ENCODE peak calls at places on chromosomes 3 and 15, in nine cellular contexts. S, P, W, R, K, J, A, N and V are unnamed samples.

GRCh38 chr3:127404614-127405598 is 117.1 kb upstream of the PRR20G start:
- DNase-seq in S (no peak), P (no peak), W (peak), R (peak), K (no peak), J (no peak), A (no peak), N (no peak), V (no peak)

GRCh38 chr3:42680256-42680655 is 5.1 kb upstream of the KLHL40 start:
- DNase-seq in S (no peak), P (no peak), W (no peak), R (no peak), K (no peak), J (no peak), A (no peak), N (no peak), V (no peak)

GRCh38 chr3:155585384-155585783 is 159.5 kb downstream of the PLCH1 start:
- DNase-seq in S (no peak), P (no peak), W (no peak), R (no peak), K (no peak), J (no peak), A (no peak), N (no peak), V (no peak)

GRCh38 chr3:186108106-186108940 is 566 bp downstream of the ETV5 start:
- DNase-seq in S (no peak), P (peak), W (peak), R (peak), K (peak), J (peak), A (peak), N (peak), V (peak)

GRCh38 chr3:14128724-14129123 is 3.9 kb downstream of the TMEM43 start:
- DNase-seq in S (no peak), P (no peak), W (no peak), R (no peak), K (no peak), J (no peak), A (no peak), N (no peak), V (no peak)

GRCh38 chr15:90889736-90890456 is 5.6 kb downstream of the FES start:
- DNase-seq in S (no peak), P (no peak), W (no peak), R (no peak), K (no peak), J (no peak), A (no peak), N (no peak), V (peak)

GRCh38 chr3:58164916-58165821 is 45.6 kb downstream of the DNASE1L3 start:
- DNase-seq in S (no peak), P (no peak), W (no peak), R (peak), K (no peak), J (no peak), A (no peak), N (no peak), V (no peak)

GRCh38 chr3:52791396-52791795 is 3.2 kb upstream of the ITIH3 start:
- DNase-seq in S (no peak), P (no peak), W (no peak), R (no peak), K (no peak), J (no peak), A (no peak), N (no peak), V (no peak)

GRCh38 chr15:71118345-71118744 is 3.1 kb downstream of the THSD4 start:
- DNase-seq in S (no peak), P (no peak), W (no peak), R (peak), K (no peak), J (no peak), A (no peak), N (no peak), V (no peak)

GRCh38 chr3:71072288-71072687 is 511.2 kb downstream of the FOXP1 start:
- DNase-seq in S (no peak), P (no peak), W (no peak), R (no peak), K (no peak), J (no peak), A (no peak), N (no peak), V (no peak)

GRCh38 chr3:129315386-129315991 is 36.8 kb downstream of the HMCES start:
- DNase-seq in S (no peak), P (no peak), W (peak), R (peak), K (peak), J (no peak), A (peak), N (peak), V (no peak)

GRCh38 chr3:119322021-119322522 is 27.9 kb downstream of the ARHGAP31 start:
- DNase-seq in S (no peak), P (no peak), W (no peak), R (no peak), K (no peak), J (no peak), A (no peak), N (no peak), V (no peak)

GRCh38 chr3:127159547-127159946 is 33.4 kb upstream of the PRR23E start:
- DNase-seq in S (no peak), P (no peak), W (no peak), R (no peak), K (no peak), J (no peak), A (no peak), N (peak), V (no peak)

GRCh38 chr3:120460217-120460616 is 9.4 kb upstream of the FSTL1 start:
- DNase-seq in S (no peak), P (no peak), W (no peak), R (no peak), K (no peak), J (no peak), A (no peak), N (no peak), V (no peak)